ENCODE peak calls at places on chromosome 6, in six cellular contexts. F is trophoblast cell, K is IMR-90, M is neuronal stem cell, J is H9, C is H1. P is an unnamed sample.
A peak's percentile ranks its signal among the peaks of the same experiment; 100 is the strongest.

GRCh38 chr6:146948790-146949342 is 255.4 kb upstream of the STXBP5 start:
- DNase-seq in F (no peak), K (no peak), M (no peak), J (no peak), C (no peak), P (peak; percentile 9)

GRCh38 chr6:133241901-133242760 is 974 bp downstream of the EYA4 start:
- DNase-seq in F (no peak), K (peak; percentile 66), M (peak; percentile 46), J (peak; percentile 52), C (no peak), P (peak; percentile 60)

GRCh38 chr6:117232191-117232590 is 33.2 kb upstream of the VGLL2 start:
- DNase-seq in F (no peak), K (no peak), M (no peak), J (no peak), C (no peak), P (no peak)

GRCh38 chr6:151082079-151082478 is 157.7 kb upstream of the AKAP12 start:
- DNase-seq in F (peak; percentile 54), K (no peak), M (no peak), J (no peak), C (no peak), P (no peak)

GRCh38 chr6:130829333-130829910 is 2.2 kb downstream of the SMLR1 start:
- DNase-seq in F (no peak), K (no peak), M (no peak), J (no peak), C (no peak), P (no peak)

GRCh38 chr6:139742671-139743070 is 368.2 kb upstream of the CITED2 start:
- DNase-seq in F (no peak), K (no peak), M (no peak), J (no peak), C (no peak), P (no peak)

GRCh38 chr6:52616271-52616670 is 39.4 kb upstream of the TRAM2 start:
- DNase-seq in F (no peak), K (no peak), M (no peak), J (no peak), C (no peak), P (no peak)

GRCh38 chr6:15063253-15063853 is 182.5 kb upstream of the JARID2 start:
- DNase-seq in F (peak; percentile 77), K (peak; percentile 40), M (no peak), J (no peak), C (no peak), P (peak; percentile 59)

GRCh38 chr6:137904822-137905617 is 38.0 kb downstream of the TNFAIP3 start:
- DNase-seq in F (no peak), K (no peak), M (no peak), J (no peak), C (no peak), P (no peak)

GRCh38 chr6:168318579-168319278 is 848 bp downstream of the DACT2 start:
- DNase-seq in F (no peak), K (no peak), M (no peak), J (no peak), C (no peak), P (no peak)

GRCh38 chr6:112145080-112145573 is 57.7 kb downstream of the FAM229B start:
- DNase-seq in F (no peak), K (no peak), M (no peak), J (peak; percentile 61), C (no peak), P (no peak)

GRCh38 chr6:134594881-134595280 is 277.0 kb upstream of the SGK1 start:
- DNase-seq in F (no peak), K (no peak), M (no peak), J (no peak), C (no peak), P (no peak)

DNA sequence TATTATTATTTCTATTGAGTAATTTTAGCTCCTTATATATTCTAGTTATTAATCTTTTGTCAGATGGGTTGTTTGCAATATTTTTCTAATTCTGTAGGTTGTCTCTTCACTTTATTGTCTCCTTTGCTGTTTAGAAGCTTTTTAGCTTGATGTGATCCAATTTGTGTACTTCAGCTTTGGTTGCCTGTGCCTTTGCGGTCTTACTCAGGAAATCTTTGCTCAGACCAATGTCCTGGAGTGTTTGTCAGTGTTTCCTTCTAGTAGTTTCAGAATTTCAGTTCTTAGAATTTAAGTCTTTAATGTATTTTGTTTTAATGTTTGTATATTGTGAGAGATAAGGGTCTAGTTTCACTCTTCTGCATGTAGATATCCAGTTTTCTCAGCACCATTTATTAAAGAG is 916.0 kb upstream of the EYS start:
- DNase-seq in F (no peak), K (no peak), M (no peak), J (no peak), C (no peak), P (no peak)
- H4K91ac ChIP-seq in F (no peak overlapping the region), K (no peak overlapping the region), M (no peak overlapping the region), J (no peak overlapping the region), C (no peak overlapping the region), P (no peak overlapping the region)

DNA sequence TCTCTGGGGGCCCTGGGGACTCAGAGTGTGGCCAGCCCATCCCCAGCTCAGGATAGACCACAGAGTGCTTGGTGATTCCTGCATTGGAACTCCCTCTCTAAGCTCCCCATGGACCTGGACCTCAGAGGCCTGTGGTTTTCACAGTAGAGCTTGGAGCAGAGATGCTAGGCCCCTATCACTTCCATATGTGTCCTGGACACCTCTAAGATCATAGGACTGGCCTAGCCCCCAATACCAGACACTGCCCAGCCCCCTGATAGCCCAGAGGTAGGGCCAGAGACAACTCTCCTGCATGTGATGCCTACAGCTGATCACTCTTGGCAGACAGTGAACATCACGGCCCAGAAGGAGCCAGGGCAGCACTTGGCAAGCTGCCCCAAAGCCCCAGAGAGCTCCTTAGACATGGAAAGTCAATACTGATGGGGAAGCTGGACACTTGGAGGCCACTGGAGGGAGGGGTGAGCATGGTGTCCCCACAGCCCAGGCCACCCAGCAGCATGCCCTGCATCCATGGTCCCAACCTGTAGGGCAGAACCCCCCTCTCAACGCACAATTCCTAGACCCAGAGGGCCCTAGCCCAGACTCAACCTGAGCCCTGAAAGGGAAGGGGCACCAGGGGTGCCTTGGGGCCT is 27.1 kb downstream of the UBD start:
- DNase-seq in F (no peak), K (no peak), M (no peak), J (no peak), C (peak; percentile 39), P (no peak)
- H2AK5ac ChIP-seq in F (no peak overlapping the region), K (no peak overlapping the region), M (no peak overlapping the region), J (no peak overlapping the region), C (no peak overlapping the region), P (no peak overlapping the region)

DNA sequence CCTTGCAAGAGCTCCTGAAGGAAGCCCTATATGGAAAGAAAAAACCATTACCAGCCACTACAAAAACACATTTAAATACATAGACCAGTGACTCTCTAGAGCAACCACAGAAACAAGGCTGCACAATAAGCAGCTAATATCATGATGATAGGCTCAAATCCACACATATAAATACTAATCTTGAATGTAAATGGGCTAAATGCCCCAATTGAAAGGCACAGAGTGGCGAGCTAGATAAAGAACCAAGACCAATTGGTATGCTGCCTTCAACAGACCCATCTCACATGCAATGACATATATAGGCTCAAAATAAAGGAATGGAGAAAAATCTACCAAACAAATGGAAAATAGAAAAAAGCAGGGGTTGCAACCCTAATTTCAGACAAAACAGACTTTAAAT is 153.0 kb downstream of the LRRC1 start:
- DNase-seq in F (no peak), K (no peak), M (no peak), J (no peak), C (no peak), P (no peak)
- H4K91ac ChIP-seq in F (no peak overlapping the region), K (no peak overlapping the region), M (no peak overlapping the region), J (no peak overlapping the region), C (no peak overlapping the region), P (no peak overlapping the region)

DNA sequence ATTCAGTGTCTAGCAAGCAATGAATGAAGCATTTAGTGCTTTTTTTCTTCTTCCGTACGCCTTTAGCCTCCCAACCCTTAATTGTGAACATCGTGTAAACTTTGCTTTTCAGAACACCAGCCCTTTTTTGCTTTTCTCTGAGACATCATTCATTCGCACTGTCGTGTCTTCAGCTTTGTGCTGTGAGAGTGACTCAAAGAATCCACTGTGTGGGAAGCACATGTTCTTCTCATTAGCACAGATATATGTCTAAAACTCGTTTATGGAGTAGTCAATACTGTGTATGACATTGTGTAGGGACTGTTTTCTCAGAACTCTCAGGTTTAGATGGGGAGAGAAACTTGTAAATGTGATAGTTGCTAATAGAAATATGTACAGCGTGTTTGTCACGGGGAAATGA is 279.1 kb downstream of the FARS2 start:
- DNase-seq in F (no peak), K (no peak), M (no peak), J (no peak), C (no peak), P (no peak)
- H2AK5ac ChIP-seq in F (no peak overlapping the region), K (no peak overlapping the region), M (no peak overlapping the region), J (no peak overlapping the region), C (no peak overlapping the region), P (no peak overlapping the region)

P was measured in mesenchymal stem cell.